ENCODE peak calls at places on chromosome 4, in seven cellular contexts. C is endothelial cell, Z is LNCaP clone FGC, P is foreskin fibroblast, D is RWPE1, R is fibroblast of mammary gland, B is ascending aorta. S is an unnamed sample.

GRCh38 chr4:173230077-173230476 is 61.5 kb downstream of the GALNT7 start:
- DNase-seq in P (no peak), D (no peak), Z (no peak), C (no peak), B (no peak), R (no peak), S (no peak)

GRCh38 chr4:139014391-139015268 is 951 bp upstream of the NOCT start:
- DNase-seq in C (no peak), P (peak; percentile 78), R (peak; percentile 93), B (peak; percentile 76), Z (no peak), D (peak; percentile 94), S (peak; percentile 48)

GRCh38 chr4:7212101-7212674 is 19.9 kb downstream of the SORCS2 start:
- DNase-seq in R (no peak), P (no peak), Z (no peak), B (no peak), D (no peak), C (no peak), S (no peak)

GRCh38 chr4:184349283-184350039 is 124.9 kb downstream of the IRF2 start:
- DNase-seq in C (no peak), B (no peak), P (no peak), D (no peak), Z (no peak), R (no peak), S (no peak)

GRCh38 chr4:83197555-83198235 is 83.2 kb upstream of the PLAC8 start:
- DNase-seq in R (peak; percentile 9), C (no peak), B (no peak), P (no peak), D (no peak), Z (no peak), S (no peak)

GRCh38 chr4:83618991-83619390 is 83.1 kb downstream of the GPAT3 start:
- DNase-seq in R (peak; percentile 34), P (peak; percentile 52), B (no peak), D (peak; percentile 26), Z (no peak), C (peak; percentile 13), S (no peak)

GRCh38 chr4:128455480-128455879 is 167.9 kb upstream of the PGRMC2 start:
- DNase-seq in C (no peak), R (no peak), D (no peak), Z (no peak), P (no peak), B (no peak), S (no peak)

GRCh38 chr4:41360911-41361830 is 104.4 kb downstream of the UCHL1 start:
- DNase-seq in R (peak; percentile 15), P (peak; percentile 28), C (peak; percentile 51), Z (peak; percentile 74), D (peak; percentile 50), B (peak; percentile 77), S (peak; percentile 19)

GRCh38 chr4:4867745-4868505 is 8.5 kb downstream of the MSX1 start:
- DNase-seq in P (no peak), R (no peak), C (no peak), B (no peak), Z (no peak), D (no peak), S (no peak)

GRCh38 chr4:86942185-86942666 is 7.4 kb downstream of the AFF1 start:
- DNase-seq in Z (peak; percentile 84), R (peak; percentile 31), P (no peak), D (peak; percentile 24), B (no peak), C (no peak), S (no peak)

GRCh38 chr4:74670583-74670982 is 123.7 kb downstream of the BTC start:
- DNase-seq in C (no peak), Z (no peak), P (no peak), B (no peak), R (no peak), D (no peak), S (no peak)

GRCh38 chr4:74674750-74675149 is 119.6 kb downstream of the BTC start:
- DNase-seq in R (no peak), Z (no peak), B (no peak), C (no peak), D (no peak), P (no peak), S (no peak)

GRCh38 chr4:74671074-74671698 is 123.1 kb downstream of the BTC start:
- DNase-seq in Z (no peak), C (peak; percentile 61), B (no peak), P (peak; percentile 59), D (peak; percentile 77), R (peak; percentile 86), S (peak; percentile 10)

GRCh38 chr4:74675673-74676279 is 118.5 kb downstream of the BTC start:
- DNase-seq in R (peak; percentile 87), D (peak; percentile 63), B (no peak), Z (peak; percentile 46), C (peak; percentile 40), P (peak; percentile 54), S (peak; percentile 27)
- TF ChIP-seq CTCF in R (peak; percentile 96), D (peak; percentile 89), B (peak; percentile 46), Z (peak; percentile 81), C (peak; percentile 67), P (peak; percentile 74), S (peak; percentile 76)

DNA sequence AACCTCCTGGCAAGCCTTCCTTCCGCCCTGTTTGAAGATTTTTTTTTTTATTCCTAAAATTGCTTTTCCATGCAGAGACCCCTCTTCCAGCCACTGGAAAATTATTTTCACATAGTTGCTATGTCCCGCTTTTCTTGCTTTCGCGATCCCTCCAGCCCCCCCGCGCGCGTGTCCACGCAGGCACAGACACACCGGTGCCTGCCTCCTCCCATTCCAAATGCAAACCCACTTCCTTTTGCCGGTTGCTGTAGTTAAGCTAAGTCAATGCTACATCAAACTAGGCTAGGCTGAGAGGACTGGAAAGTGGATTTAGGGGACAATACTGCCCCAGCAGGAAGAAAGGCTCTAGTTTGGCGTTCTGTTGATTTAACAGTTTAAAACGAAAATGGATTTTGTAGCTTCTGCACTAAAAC is 111.0 kb downstream of the DHX15 start:
- DNase-seq in R (peak; percentile 30), C (no peak), B (no peak), P (peak; percentile 27), Z (no peak), D (no peak), S (peak; percentile 42)
- TF ChIP-seq CTCF in R (no peak), C (peak; percentile 18), B (no peak), P (no peak), Z (peak; percentile 12), D (peak; percentile 48), S (no peak)

GRCh38 chr4:112857461-112857860 is 192.0 kb upstream of the ANK2 start:
- DNase-seq in P (peak; percentile 88), D (peak; percentile 94), B (peak; percentile 69), C (no peak), Z (no peak), R (peak; percentile 95), S (no peak)

GRCh38 chr4:112854420-112854819 is 195.0 kb upstream of the ANK2 start:
- DNase-seq in B (no peak), P (no peak), R (no peak), Z (no peak), C (no peak), D (no peak), S (no peak)

GRCh38 chr4:112855058-112855457 is 194.4 kb upstream of the ANK2 start:
- DNase-seq in R (no peak), Z (no peak), B (no peak), C (no peak), D (no peak), P (no peak), S (no peak)

GRCh38 chr4:112852586-112852985 is 196.9 kb upstream of the ANK2 start:
- DNase-seq in P (no peak), B (no peak), R (peak; percentile 4), D (no peak), Z (no peak), C (no peak), S (no peak)

GRCh38 chr4:112853662-112854256 is 195.7 kb upstream of the ANK2 start:
- DNase-seq in B (no peak), R (peak; percentile 41), Z (no peak), C (no peak), P (no peak), D (peak; percentile 14), S (no peak)
- TF ChIP-seq CTCF in B (no peak), R (peak; percentile 66), Z (peak; percentile 60), C (no peak), P (peak; percentile 32), D (peak; percentile 60), S (peak; percentile 32)

GRCh38 chr4:1746919-1747602 is 25.7 kb downstream of the TACC3 start:
- DNase-seq in P (no peak), D (no peak), C (no peak), R (no peak), Z (no peak), B (no peak), S (no peak)

GRCh38 chr4:1746265-1746691 is 25.0 kb downstream of the TACC3 start:
- DNase-seq in D (peak; percentile 44), P (peak; percentile 51), B (peak; percentile 76), C (peak; percentile 98), R (peak; percentile 56), Z (no peak), S (peak; percentile 89)

GRCh38 chr4:1745165-1745564 is 23.8 kb downstream of the TACC3 start:
- DNase-seq in B (no peak), C (no peak), P (no peak), R (no peak), Z (no peak), D (no peak), S (no peak)

GRCh38 chr4:1744552-1744951 is 23.2 kb downstream of the TACC3 start:
- DNase-seq in B (no peak), R (no peak), Z (no peak), C (no peak), D (no peak), P (no peak), S (no peak)

DNA sequence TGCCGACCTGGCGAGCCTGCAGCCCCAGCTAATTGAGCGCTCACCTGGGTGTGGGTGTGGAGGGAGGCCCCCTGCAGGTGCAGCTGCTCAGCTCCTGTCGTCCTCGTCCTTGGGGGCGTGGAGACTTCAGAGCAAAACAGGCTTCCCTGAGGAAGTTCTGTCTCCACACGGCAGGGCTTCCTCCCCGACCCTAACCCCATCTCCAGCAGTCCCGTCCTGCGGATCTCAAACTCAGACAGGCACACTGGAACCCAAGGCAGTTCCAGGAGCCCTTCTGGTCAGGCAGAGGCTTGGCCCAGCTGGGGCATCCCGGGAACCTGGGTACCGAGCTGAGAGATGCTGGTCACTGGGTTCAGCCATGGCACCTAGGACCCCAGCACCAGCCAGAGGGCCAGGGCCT is 24.4 kb downstream of the TACC3 start:
- DNase-seq in P (no peak), D (no peak), B (no peak), C (no peak), Z (no peak), R (no peak), S (no peak)
- TF ChIP-seq CTCF in P (no peak), D (no peak), B (no peak), C (no peak), Z (no peak), R (no peak), S (no peak)

GRCh38 chr4:42767669-42768068 is 110.8 kb upstream of the ATP8A1 start:
- DNase-seq in C (no peak), B (no peak), D (no peak), P (no peak), Z (no peak), R (no peak), S (no peak)

GRCh38 chr4:42761804-42762203 is 104.9 kb upstream of the ATP8A1 start:
- DNase-seq in D (no peak), P (no peak), R (no peak), Z (no peak), C (no peak), B (no peak), S (no peak)
- TF ChIP-seq CTCF in D (no peak), P (no peak), R (no peak), Z (no peak), C (no peak), B (no peak), S (no peak)